ENCODE peak calls at places on chromosomes 3 and 15, in nine cellular contexts. C is cardiac fibroblast, J is astrocyte, B is lower lobe of right lung, X is colonic mucosa, L is fibroblast of mammary gland, D is RWPE1, O is progenitor cell of endocrine pancreas, W is Calu3. R is an unnamed sample.

GRCh38 chr15:52557242-52557641 is 11.6 kb downstream of the ARPP19 start:
- DNase-seq in C (no peak), J (peak), B (no peak), X (no peak), L (no peak), D (no peak), O (no peak), W (no peak), R (no peak)

GRCh38 chr3:39133093-39133490 is 20.3 kb downstream of the CSRNP1 start:
- DNase-seq in C (no peak), J (no peak), B (no peak), X (no peak), L (no peak), D (no peak), O (no peak), W (no peak), R (no peak)

GRCh38 chr3:36488077-36488789 is 107.9 kb downstream of the STAC start:
- DNase-seq in C (no peak), J (no peak), B (no peak), X (no peak), L (no peak), D (no peak), O (no peak), W (peak), R (no peak)

GRCh38 chr3:126567696-126568438 is 9.1 kb upstream of the C3orf22 start:
- DNase-seq in C (no peak), J (no peak), B (no peak), X (no peak), L (no peak), D (peak), O (no peak), W (peak), R (no peak)

GRCh38 chr3:56613016-56613415 is 56.0 kb downstream of the CCDC66 start:
- DNase-seq in C (no peak), J (no peak), B (no peak), X (no peak), L (no peak), D (no peak), O (no peak), W (no peak), R (no peak)

GRCh38 chr15:69810441-69811071 is 287.2 kb downstream of the TLE3 start:
- DNase-seq in C (no peak), J (no peak), B (no peak), X (no peak), L (no peak), D (no peak), O (no peak), W (no peak), R (no peak)

GRCh38 chr15:71112429-71112828 is 2.8 kb upstream of the THSD4 start:
- DNase-seq in C (no peak), J (peak), B (no peak), X (no peak), L (peak), D (no peak), O (no peak), W (no peak), R (no peak)

GRCh38 chr3:57958642-57959406 is 49.4 kb upstream of the FLNB start:
- DNase-seq in C (peak), J (peak), B (no peak), X (no peak), L (peak), D (no peak), O (no peak), W (peak), R (no peak)

GRCh38 chr3:183728204-183728603 is 30.6 kb downstream of the YEATS2 start:
- DNase-seq in C (no peak), J (no peak), B (no peak), X (no peak), L (no peak), D (no peak), O (no peak), W (no peak), R (no peak)

GRCh38 chr3:126737527-126737926 is 33.5 kb downstream of the CHCHD6 start:
- DNase-seq in C (no peak), J (no peak), B (no peak), X (no peak), L (no peak), D (no peak), O (no peak), W (no peak), R (no peak)

GRCh38 chr3:8266679-8267267 is 234.8 kb upstream of the LMCD1 start:
- DNase-seq in C (no peak), J (peak), B (no peak), X (no peak), L (no peak), D (no peak), O (no peak), W (no peak), R (no peak)

GRCh38 chr3:62242846-62243245 is 130.5 kb downstream of the FEZF2 start:
- DNase-seq in C (no peak), J (no peak), B (no peak), X (no peak), L (no peak), D (no peak), O (no peak), W (no peak), R (no peak)

GRCh38 chr3:12935023-12935860 is 93.9 kb upstream of the RPL32 start:
- DNase-seq in C (no peak), J (no peak), B (no peak), X (no peak), L (no peak), D (no peak), O (no peak), W (no peak), R (no peak)

GRCh38 chr3:45986303-45986982 is 9.2 kb downstream of the FYCO1 start:
- DNase-seq in C (peak), J (peak), B (no peak), X (peak), L (peak), D (peak), O (no peak), W (peak), R (no peak)

GRCh38 chr3:72591522-72592421 is 256.5 kb downstream of the SHQ1 start:
- DNase-seq in C (peak), J (peak), B (no peak), X (peak), L (peak), D (peak), O (no peak), W (peak), R (no peak)

GRCh38 chr3:115659861-115660260 is 36.6 kb downstream of the GAP43 start:
- DNase-seq in C (no peak), J (peak), B (no peak), X (no peak), L (peak), D (no peak), O (no peak), W (no peak), R (no peak)

GRCh38 chr15:75727851-75728715 is 15.4 kb upstream of the CSPG4 start:
- DNase-seq in C (peak), J (no peak), B (peak), X (peak), L (peak), D (no peak), O (no peak), W (peak), R (no peak)

GRCh38 chr3:171223396-171223795 is 196.9 kb upstream of the SLC2A2 start:
- DNase-seq in C (no peak), J (no peak), B (no peak), X (no peak), L (no peak), D (no peak), O (no peak), W (no peak), R (no peak)

GRCh38 chr3:152053876-152054275 is 180.4 kb downstream of the SUCNR1 start:
- DNase-seq in C (no peak), J (no peak), B (no peak), X (no peak), L (no peak), D (no peak), O (no peak), W (no peak), R (no peak)

GRCh38 chr15:88498991-88499390 is 31.5 kb downstream of the MRPS11 start:
- DNase-seq in C (no peak), J (no peak), B (no peak), X (no peak), L (no peak), D (no peak), O (no peak), W (no peak), R (no peak)

GRCh38 chr3:71658131-71658530 is 67.1 kb downstream of the EIF4E3 start:
- DNase-seq in C (peak), J (peak), B (peak), X (peak), L (no peak), D (peak), O (no peak), W (peak), R (no peak)

GRCh38 chr3:47283596-47284364 is 1.0 kb downstream of the KLHL18 start:
- DNase-seq in C (peak), J (no peak), B (no peak), X (no peak), L (peak), D (peak), O (no peak), W (peak), R (no peak)

GRCh38 chr3:161987933-161988332 is 491.3 kb downstream of the OTOL1 start:
- DNase-seq in C (peak), J (no peak), B (no peak), X (no peak), L (no peak), D (no peak), O (no peak), W (no peak), R (no peak)

GRCh38 chr3:126537730-126538281 is 13.9 kb downstream of the CHST13 start:
- DNase-seq in C (no peak), J (no peak), B (peak), X (no peak), L (no peak), D (no peak), O (no peak), W (no peak), R (no peak)

GRCh38 chr15:62958528-62958927 is 84.0 kb upstream of the TPM1 start:
- DNase-seq in C (no peak), J (no peak), B (no peak), X (no peak), L (no peak), D (no peak), O (no peak), W (no peak), R (no peak)

GRCh38 chr3:78506581-78507195 is 1261.1 kb downstream of the ROBO1 start:
- DNase-seq in C (peak), J (peak), B (no peak), X (no peak), L (no peak), D (peak), O (no peak), W (peak), R (no peak)

GRCh38 chr15:98177950-98178848 is 217.7 kb downstream of the ARRDC4 start:
- DNase-seq in C (peak), J (peak), B (no peak), X (peak), L (peak), D (peak), O (peak), W (peak), R (peak)

GRCh38 chr3:109154989-109155388 is 18.5 kb downstream of the C3orf85 start:
- DNase-seq in C (no peak), J (peak), B (no peak), X (no peak), L (no peak), D (no peak), O (no peak), W (no peak), R (no peak)

GRCh38 chr15:90994059-90994416 is 297 bp downstream of the PRC1 start:
- DNase-seq in C (no peak), J (no peak), B (peak), X (peak), L (no peak), D (peak), O (peak), W (no peak), R (peak)

GRCh38 chr3:65778966-65779365 is 259.8 kb downstream of the MAGI1 start:
- DNase-seq in C (no peak), J (peak), B (no peak), X (no peak), L (no peak), D (no peak), O (no peak), W (no peak), R (no peak)

GRCh38 chr15:70380484-70380883 is 282.8 kb upstream of the TLE3 start:
- DNase-seq in C (no peak), J (no peak), B (no peak), X (no peak), L (no peak), D (no peak), O (no peak), W (no peak), R (peak)

GRCh38 chr15:28123408-28124023 is 24.4 kb upstream of the OCA2 start:
- DNase-seq in C (peak), J (peak), B (peak), X (peak), L (peak), D (peak), O (peak), W (peak), R (peak)

GRCh38 chr15:38991126-38991525 is 426.5 kb upstream of the RASGRP1 start:
- DNase-seq in C (peak), J (peak), B (no peak), X (no peak), L (peak), D (no peak), O (no peak), W (no peak), R (no peak)

GRCh38 chr3:175073209-175073905 is 214.2 kb downstream of the NAALADL2 start:
- DNase-seq in C (peak), J (no peak), B (no peak), X (no peak), L (peak), D (no peak), O (no peak), W (no peak), R (no peak)

DNA sequence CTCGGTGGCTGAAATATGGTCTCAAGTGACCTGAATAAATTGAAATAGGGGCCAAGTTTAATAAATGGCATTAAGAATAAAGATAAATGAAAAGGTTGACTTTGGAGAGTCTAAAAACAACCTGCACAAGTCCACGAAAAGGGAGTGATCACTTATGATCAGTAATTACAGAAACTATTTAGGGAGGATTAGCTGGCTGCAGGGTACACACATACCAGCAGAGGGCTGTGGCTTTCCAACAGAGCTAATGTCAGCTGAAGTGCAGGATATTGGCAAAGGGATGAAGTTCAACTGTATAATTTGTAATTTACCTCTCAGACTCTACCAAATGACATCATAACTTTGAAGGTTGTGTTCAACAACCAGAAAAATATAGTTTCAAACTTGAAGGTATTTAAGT is 86.8 kb downstream of the SYNPR start:
- DNase-seq in C (no peak), J (no peak), B (no peak), X (no peak), L (peak), D (no peak), O (no peak), W (peak), R (no peak)
- TF ChIP-seq CTCF in C (peak), J (peak), B (no peak), X (no peak), L (peak), D (no peak), O (peak), W (peak), R (peak)

DNA sequence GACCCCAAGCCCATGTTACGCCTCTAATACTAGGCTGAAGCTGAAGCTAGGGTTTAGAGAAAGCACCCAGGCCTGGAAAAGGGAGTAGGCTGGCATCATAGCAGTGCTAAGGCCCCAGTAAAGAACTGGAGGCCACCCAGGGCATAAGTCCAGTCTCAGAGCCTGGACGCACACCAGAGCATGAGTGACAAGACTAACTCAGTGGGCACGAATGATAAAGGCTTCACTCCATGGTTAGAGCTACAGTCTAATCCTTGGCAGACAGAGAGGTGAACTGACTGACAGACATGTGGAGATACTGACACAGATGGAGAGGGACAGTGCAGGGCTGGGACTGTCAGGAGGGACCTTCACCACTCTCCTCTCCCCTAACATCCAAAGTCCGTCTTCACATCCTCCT is 139.8 kb downstream of the KCNMB2 start:
- DNase-seq in C (no peak), J (no peak), B (no peak), X (no peak), L (no peak), D (no peak), O (no peak), W (no peak), R (no peak)
- TF ChIP-seq CTCF in C (no peak), J (no peak), B (no peak), X (no peak), L (no peak), D (no peak), O (no peak), W (no peak), R (no peak)

DNA sequence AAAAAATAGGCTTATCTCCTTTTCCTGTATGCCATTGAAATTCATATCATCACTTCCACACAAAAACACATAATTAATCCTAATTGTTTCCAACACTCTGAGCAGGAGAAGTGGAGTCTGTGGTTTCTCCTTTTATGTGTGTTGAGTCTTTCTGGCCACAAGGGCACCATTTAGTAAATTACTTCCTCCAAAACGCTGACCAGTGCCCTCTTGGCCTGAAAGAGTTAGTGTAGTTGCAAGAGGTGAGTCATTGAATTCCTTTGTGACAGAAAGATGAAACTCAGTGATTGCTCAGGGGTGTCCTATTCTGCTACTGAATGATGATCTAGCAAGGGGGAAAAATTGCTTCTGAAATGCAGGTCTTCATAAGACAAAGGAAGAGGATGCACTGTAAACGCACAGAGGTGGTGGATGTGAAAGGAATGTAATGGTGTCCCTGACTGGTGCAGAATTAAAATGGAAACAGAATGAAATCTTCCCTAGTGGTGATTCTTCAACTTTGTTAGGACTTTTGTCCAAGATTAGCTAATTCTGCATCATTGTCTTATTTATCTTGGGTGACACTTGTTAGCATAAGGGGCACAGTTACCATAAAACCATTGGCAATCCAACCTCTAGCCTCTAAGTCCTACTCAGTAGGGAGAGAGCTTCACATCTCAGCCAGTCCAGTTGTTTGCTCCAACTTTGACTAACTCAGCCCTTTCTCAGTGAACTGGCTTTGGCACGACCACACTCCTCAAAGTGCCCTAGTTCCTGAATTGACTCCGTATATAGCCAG is 208.4 kb upstream of the NANOGP8 start:
- DNase-seq in C (peak), J (peak), B (no peak), X (no peak), L (peak), D (peak), O (no peak), W (peak), R (no peak)
- TF ChIP-seq CTCF in C (peak), J (peak), B (no peak), X (no peak), L (peak), D (no peak), O (peak), W (no peak), R (peak)

DNA sequence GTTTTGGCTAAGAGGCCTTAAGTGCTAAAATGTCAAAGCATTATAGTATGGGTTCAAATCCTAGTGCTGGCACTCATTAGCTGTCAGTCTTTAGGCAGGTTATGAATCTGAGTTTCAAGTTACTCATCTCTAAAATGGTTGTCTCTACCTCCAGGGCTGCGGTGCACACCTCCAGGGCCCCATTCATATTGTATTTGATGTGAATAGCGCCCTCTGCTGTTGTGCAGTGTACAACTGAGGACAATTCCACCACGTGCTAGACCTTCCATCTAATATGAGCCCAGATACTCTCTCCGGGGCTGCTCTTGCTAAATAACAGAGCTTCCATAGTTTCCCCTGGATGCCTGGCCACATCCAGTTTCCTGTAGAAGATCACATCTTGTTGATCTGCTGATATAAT is 54.3 kb downstream of the OXNAD1 start:
- DNase-seq in C (no peak), J (no peak), B (no peak), X (no peak), L (peak), D (no peak), O (no peak), W (peak), R (no peak)
- TF ChIP-seq CTCF in C (peak), J (peak), B (peak), X (peak), L (peak), D (no peak), O (peak), W (peak), R (no peak)

GRCh38 chr15:55564347-55565145 is 23.6 kb downstream of the PYGO1 start:
- DNase-seq in C (no peak), J (peak), B (no peak), X (no peak), L (no peak), D (no peak), O (no peak), W (no peak), R (no peak)
- TF ChIP-seq CTCF in C (peak), J (no peak), B (no peak), X (no peak), L (peak), D (no peak), O (peak), W (no peak), R (no peak)